ENCODE peak calls at places on chromosomes 2 and 18, in five cellular contexts. O is A549, U is IMR-90, Y is SK-N-SH, V is K562. I is an unnamed sample.

GRCh38 chr2:156826342-156826933 is 390.3 kb downstream of the GPD2 start:
- DNase-seq in Y (no peak), V (no peak), O (no peak), U (peak), I (no peak)

GRCh38 chr2:28926837-28927236 is 32.4 kb downstream of the WDR43 start:
- DNase-seq in O (no peak), U (peak), Y (no peak), V (no peak), I (no peak)

GRCh38 chr2:40033781-40034180 is 254.7 kb upstream of the THUMPD2 start:
- DNase-seq in U (peak), Y (no peak), V (no peak), O (no peak), I (no peak)

GRCh38 chr2:96404446-96405373 is 69.1 kb downstream of the NCAPH start:
- DNase-seq in Y (no peak), U (no peak), V (no peak), O (no peak), I (no peak)

GRCh38 chr2:218858671-218859555 is 692 bp upstream of the WNT6 start:
- DNase-seq in U (no peak), Y (no peak), V (no peak), O (no peak), I (no peak)

GRCh38 chr18:56391933-56392590 is 246.3 kb downstream of the TXNL1 start:
- DNase-seq in Y (no peak), O (no peak), V (no peak), U (no peak), I (no peak)

GRCh38 chr2:72143441-72144356 is 4.0 kb downstream of the CYP26B1 start:
- DNase-seq in Y (peak), O (no peak), V (no peak), U (no peak), I (no peak)

GRCh38 chr2:55231546-55232083 is 478 bp downstream of the CLHC1 start:
- DNase-seq in U (peak), V (peak), O (peak), Y (no peak), I (no peak)

GRCh38 chr2:147924647-147925046 is 79.8 kb downstream of the ACVR2A start:
- DNase-seq in Y (no peak), V (no peak), O (no peak), U (no peak), I (no peak)

GRCh38 chr2:88880441-88880953 is 189.0 kb downstream of the RPIA start:
- DNase-seq in O (peak), Y (peak), U (peak), V (peak), I (no peak)

GRCh38 chr2:74374509-74375205 is 5.5 kb downstream of the DCTN1 start:
- DNase-seq in Y (peak), O (no peak), V (peak), U (peak), I (no peak)

GRCh38 chr2:238240761-238241711 is 1.2 kb upstream of the HES6 start:
- DNase-seq in V (peak), O (no peak), U (no peak), Y (no peak), I (no peak)

GRCh38 chr2:216132585-216132984 is 23.4 kb downstream of the XRCC5 start:
- DNase-seq in Y (no peak), V (no peak), U (no peak), O (no peak), I (no peak)

GRCh38 chr18:5964596-5964995 is 69.3 kb upstream of the TMEM200C start:
- DNase-seq in U (no peak), O (no peak), V (no peak), Y (no peak), I (no peak)

GRCh38 chr2:59276033-59276432 is 1034.9 kb upstream of the FANCL start:
- DNase-seq in V (peak), Y (no peak), U (no peak), O (no peak), I (no peak)

GRCh38 chr18:51038110-51038509 is 8.1 kb downstream of the SMAD4 start:
- DNase-seq in O (no peak), V (no peak), U (no peak), Y (no peak), I (no peak)

GRCh38 chr18:9055185-9055584 is 47.3 kb upstream of the NDUFV2 start:
- DNase-seq in V (no peak), O (peak), U (peak), Y (peak), I (no peak)

GRCh38 chr2:216015722-216016464 is 2.5 kb upstream of the MREG start:
- DNase-seq in V (no peak), O (no peak), Y (no peak), U (no peak), I (peak)

GRCh38 chr18:62325806-62326645 is 916 bp downstream of the TNFRSF11A start:
- DNase-seq in V (no peak), U (peak), Y (peak), O (peak), I (no peak)

GRCh38 chr2:113829270-113829669 is 60.6 kb upstream of the ACTR3 start:
- DNase-seq in O (no peak), U (no peak), Y (no peak), V (no peak), I (no peak)

GRCh38 chr2:142130111-142131015 is 453 bp downstream of the LRP1B start:
- DNase-seq in V (no peak), Y (peak), U (peak), O (no peak), I (no peak)

GRCh38 chr18:31596081-31596872 is 4.6 kb downstream of the TTR start:
- DNase-seq in Y (peak), O (no peak), V (no peak), U (no peak), I (no peak)
- TF ChIP-seq RCOR1 in Y (no peak), O (no peak), V (no peak), U (no peak), I (no peak)

GRCh38 chr2:65749549-65749948 is 317.1 kb upstream of the SPRED2 start:
- DNase-seq in O (no peak), Y (no peak), U (peak), V (no peak), I (no peak)
- TF ChIP-seq RCOR1 in O (no peak), Y (no peak), U (no peak), V (no peak), I (no peak)

DNA sequence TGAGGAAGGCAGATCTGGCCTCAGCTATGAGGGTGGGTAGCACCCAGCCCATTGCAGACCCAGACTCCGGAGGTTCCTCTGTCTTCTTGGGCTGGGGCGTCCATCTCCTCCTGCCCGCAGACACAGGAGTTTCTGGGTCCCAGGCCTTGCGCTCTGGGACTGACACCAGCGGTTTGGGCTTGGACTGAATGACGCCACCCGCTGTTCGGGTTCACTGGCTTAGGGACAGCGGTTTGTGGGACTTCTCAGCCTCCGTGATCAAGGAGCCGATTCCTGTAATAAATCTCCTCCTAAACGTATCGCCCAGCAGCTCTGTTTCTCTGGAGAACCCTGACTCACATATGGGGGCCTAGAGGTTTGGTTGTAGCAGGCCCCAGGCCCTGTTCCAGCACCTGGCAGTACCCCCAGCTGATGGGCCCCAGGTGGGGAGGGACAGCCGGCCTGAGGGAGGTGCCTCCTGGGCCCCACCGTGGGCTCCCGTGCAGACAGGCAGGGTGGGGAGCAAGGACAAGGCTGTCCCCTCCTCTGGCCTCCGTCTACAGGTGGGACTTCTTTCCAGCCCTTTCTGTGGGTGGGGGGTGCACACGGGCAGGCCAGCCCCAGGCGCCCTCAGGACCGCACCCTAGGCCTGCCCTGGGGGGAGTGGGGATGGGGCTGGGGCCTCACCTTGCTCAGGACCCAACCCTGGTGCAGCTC is 4.5 kb upstream of the AQP12A start:
- DNase-seq in U (no peak), Y (peak), V (no peak), O (no peak), I (no peak)
- TF ChIP-seq RCOR1 in U (no peak), Y (no peak), V (no peak), O (no peak), I (no peak)

GRCh38 chr2:180979935-180980184 is 545 bp upstream of the UBE2E3 start:
- DNase-seq in V (no peak), Y (no peak), O (no peak), U (peak), I (no peak)

GRCh38 chr2:180983468-180984388 is 3.3 kb downstream of the UBE2E3 start:
- DNase-seq in U (peak), O (peak), V (peak), Y (peak), I (no peak)

GRCh38 chr2:180979086-180979934 is 1.1 kb upstream of the UBE2E3 start:
- DNase-seq in U (peak), V (no peak), Y (no peak), O (no peak), I (no peak)

GRCh38 chr2:180980943-180981898 is 816 bp downstream of the UBE2E3 start:
- DNase-seq in V (no peak), Y (no peak), O (no peak), U (peak), I (no peak)

DNA sequence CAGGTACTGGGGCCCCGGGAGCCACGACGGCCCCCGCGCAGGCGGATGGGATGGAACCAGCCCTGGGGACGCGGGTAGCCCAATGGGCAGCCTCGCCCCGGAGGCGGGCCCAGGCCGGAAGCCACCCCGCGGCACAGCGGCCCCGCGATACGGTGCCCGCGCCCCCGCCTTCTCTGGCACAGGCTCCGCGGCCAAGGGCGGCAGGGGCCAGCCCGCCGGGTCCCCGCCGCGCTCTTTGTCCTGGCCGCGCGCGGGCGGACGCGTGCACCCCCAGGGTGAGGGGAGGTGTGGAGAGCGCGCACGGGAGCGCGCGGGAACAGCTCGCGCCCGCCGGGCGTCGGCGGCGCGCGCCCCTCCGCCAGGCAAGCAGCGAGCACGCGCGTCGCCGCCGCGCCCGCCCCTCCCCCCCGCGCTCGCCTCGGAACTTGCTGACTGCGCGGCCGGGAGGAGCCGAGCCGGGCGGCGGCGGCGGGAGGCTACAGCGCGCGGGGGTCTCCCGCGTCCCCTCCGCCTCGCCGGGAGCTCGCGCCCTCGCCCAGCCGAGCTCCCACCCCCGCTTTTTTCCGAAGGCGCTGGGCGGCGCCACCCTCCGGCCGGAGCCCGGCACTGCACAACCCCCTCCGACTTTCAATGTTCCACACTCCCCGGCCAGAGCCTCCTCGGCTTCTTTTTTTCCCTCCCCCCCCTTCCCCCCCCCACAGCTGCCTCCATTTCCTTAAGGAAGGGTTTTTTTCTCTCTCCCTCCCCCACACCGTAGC is at the start of gene UBE2E3:
- DNase-seq in O (peak), U (peak), V (peak), Y (peak), I (no peak)
- TF ChIP-seq RCOR1 in O (no peak), U (no peak), V (peak), Y (no peak), I (no peak)

GRCh38 chr2:122491011-122491410 is 735.6 kb downstream of the TSN start:
- DNase-seq in O (no peak), V (no peak), U (no peak), Y (no peak), I (no peak)
- TF ChIP-seq RCOR1 in O (no peak), V (no peak), U (no peak), Y (no peak), I (no peak)

GRCh38 chr18:3069671-3070433 is 56.9 kb upstream of the LPIN2 start:
- DNase-seq in U (no peak), Y (no peak), V (no peak), O (no peak), I (no peak)

GRCh38 chr18:3075491-3075890 is 62.5 kb upstream of the LPIN2 start:
- DNase-seq in O (no peak), U (no peak), V (no peak), Y (no peak), I (no peak)

GRCh38 chr18:3071676-3072075 is 58.7 kb upstream of the LPIN2 start:
- DNase-seq in O (no peak), U (no peak), Y (no peak), V (no peak), I (no peak)

GRCh38 chr18:3074094-3074493 is 61.1 kb upstream of the LPIN2 start:
- DNase-seq in O (no peak), U (no peak), V (no peak), Y (no peak), I (no peak)
- TF ChIP-seq RCOR1 in O (no peak), U (no peak), V (no peak), Y (no peak), I (no peak)

GRCh38 chr2:149344105-149344504 is 13.7 kb downstream of the LYPD6 start:
- DNase-seq in Y (no peak), V (no peak), O (no peak), U (no peak), I (no peak)

GRCh38 chr2:149334156-149334555 is 3.8 kb downstream of the LYPD6 start:
- DNase-seq in V (no peak), O (no peak), Y (no peak), U (no peak), I (no peak)

GRCh38 chr2:149342509-149342908 is 12.1 kb downstream of the LYPD6 start:
- DNase-seq in O (no peak), Y (no peak), V (no peak), U (no peak), I (no peak)

GRCh38 chr2:149333636-149334035 is 3.2 kb downstream of the LYPD6 start:
- DNase-seq in O (no peak), U (no peak), Y (no peak), V (no peak), I (no peak)

DNA sequence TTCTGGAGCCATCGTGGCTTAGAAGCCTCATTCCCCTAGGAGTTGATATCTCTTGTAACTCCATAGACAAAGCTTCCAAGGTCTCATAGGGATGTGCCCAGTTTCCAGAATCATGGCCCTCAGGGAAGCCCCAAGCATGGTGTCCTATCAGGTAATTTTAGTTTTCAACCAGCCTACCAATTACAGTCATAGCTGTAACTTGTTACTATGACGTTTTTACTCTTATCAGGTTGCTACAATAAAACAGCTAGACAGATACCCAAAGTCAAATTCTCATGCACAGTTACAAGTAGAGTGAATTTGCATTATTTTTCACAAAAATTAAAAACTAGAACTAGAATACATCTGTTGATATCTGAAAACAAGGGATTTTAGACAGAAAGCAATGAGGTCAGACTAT is 8.9 kb downstream of the LYPD6 start:
- DNase-seq in U (no peak), Y (no peak), V (no peak), O (no peak), I (no peak)
- TF ChIP-seq RCOR1 in U (no peak), Y (no peak), V (no peak), O (no peak), I (no peak)

DNA sequence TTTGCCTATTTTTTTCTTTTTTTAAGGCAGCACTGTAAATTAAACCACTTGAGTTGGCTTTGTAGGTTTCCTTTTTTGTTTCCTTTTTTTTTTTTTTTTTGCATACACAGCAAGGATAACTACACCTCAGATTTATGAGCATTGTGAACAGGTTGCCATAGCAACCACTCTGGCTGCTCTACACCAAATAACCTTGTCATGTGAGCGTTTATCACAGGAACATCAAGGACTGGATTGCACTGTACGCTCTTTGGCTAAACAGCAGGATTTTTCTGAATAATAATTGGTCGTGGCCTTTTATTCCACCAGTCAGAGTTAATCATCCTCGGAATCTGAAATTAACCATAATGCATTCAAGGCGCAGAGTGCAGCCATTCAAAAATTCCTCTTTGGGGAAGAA is 199.1 kb upstream of the SLC14A2 start:
- DNase-seq in U (no peak), V (no peak), Y (peak), O (no peak), I (no peak)
- TF ChIP-seq RCOR1 in U (no peak), V (no peak), Y (peak), O (no peak), I (no peak)

GRCh38 chr2:198004921-198005829 is 200.8 kb downstream of the PLCL1 start:
- DNase-seq in O (no peak), Y (no peak), U (no peak), V (no peak), I (peak)
- TF ChIP-seq RCOR1 in O (no peak), Y (no peak), U (no peak), V (no peak), I (peak)

GRCh38 chr2:137966043-137966442 is 1.8 kb downstream of the HNMT start:
- DNase-seq in Y (no peak), V (no peak), U (no peak), O (no peak), I (no peak)

GRCh38 chr2:137967042-137967441 is 2.8 kb downstream of the HNMT start:
- DNase-seq in Y (no peak), U (no peak), V (no peak), O (no peak), I (no peak)

GRCh38 chr2:137969876-137970275 is 5.6 kb downstream of the HNMT start:
- DNase-seq in Y (no peak), O (no peak), U (no peak), V (no peak), I (no peak)

GRCh38 chr2:137968477-137969417 is 4.5 kb downstream of the HNMT start:
- DNase-seq in O (no peak), V (no peak), Y (no peak), U (no peak), I (no peak)

DNA sequence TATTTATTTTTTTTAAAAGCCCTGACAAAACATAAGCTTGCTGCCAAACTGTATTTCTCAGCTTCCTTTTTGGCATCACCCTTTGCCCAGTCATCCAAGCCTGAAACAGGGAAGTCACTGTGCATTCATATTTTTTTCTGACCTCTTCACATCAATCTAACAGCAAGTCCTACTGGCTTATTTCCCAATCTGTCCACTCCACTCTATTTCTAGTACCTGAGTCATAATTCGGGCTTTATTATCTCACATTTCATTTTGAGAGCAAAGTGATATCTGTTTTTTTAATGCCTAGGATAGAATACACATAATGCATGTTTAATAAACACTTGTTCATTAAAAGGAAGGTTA is 5.1 kb downstream of the HNMT start:
- DNase-seq in Y (no peak), O (no peak), V (no peak), U (peak), I (no peak)
- TF ChIP-seq RCOR1 in Y (no peak), O (no peak), V (no peak), U (no peak), I (no peak)

I was measured in GM12878.